ENCODE peak calls at places on chromosome 2, in six cellular contexts. F is anterior cingulate cortex; I is RWPE1; D is GM13977; A is PC-9; R is stimulated activated naive B cell treated with anti-CD40 and anti-IgM and Interleukin-4, amounts not matched to agents 10 μg/mL and 1 μg/mL and 100 μg/mL, for 72 hours. L is an unnamed sample.

GRCh38 chr2:239267411-239267941 is 133.3 kb downstream of the HDAC4 start:
- DNase-seq in F (no peak), I (peak), D (peak), A (no peak), R (peak), L (peak)

GRCh38 chr2:236968101-236968886 is 117.4 kb upstream of the COPS8 start:
- DNase-seq in F (no peak), I (no peak), D (no peak), A (no peak), R (no peak), L (peak)

GRCh38 chr2:170930132-170931109 is 1.4 kb downstream of the GORASP2 start:
- DNase-seq in F (no peak), I (peak), D (peak), A (peak), R (peak), L (peak)

GRCh38 chr2:75424936-75425619 is 135.7 kb downstream of the EVA1A start:
- DNase-seq in F (no peak), I (no peak), D (no peak), A (no peak), R (no peak), L (no peak)

GRCh38 chr2:105697781-105698449 is 46.8 kb upstream of the NCK2 start:
- DNase-seq in F (no peak), I (no peak), D (no peak), A (no peak), R (no peak), L (no peak)

GRCh38 chr2:169933124-169933711 is 106.0 kb downstream of the UBR3 start:
- DNase-seq in F (no peak), I (peak), D (peak), A (no peak), R (no peak), L (no peak)

GRCh38 chr2:239064253-239064652 is 216.4 kb downstream of the TWIST2 start:
- DNase-seq in F (no peak), I (no peak), D (no peak), A (no peak), R (no peak), L (no peak)

GRCh38 chr2:29223851-29224692 is 108.9 kb downstream of the CLIP4 start:
- DNase-seq in F (no peak), I (peak), D (no peak), A (peak), R (no peak), L (no peak)

GRCh38 chr2:71935291-71935848 is 212.3 kb downstream of the CYP26B1 start:
- DNase-seq in F (no peak), I (no peak), D (no peak), A (no peak), R (no peak), L (no peak)

GRCh38 chr2:232026941-232027340 is 65.4 kb downstream of the DIS3L2 start:
- DNase-seq in F (no peak), I (no peak), D (peak), A (no peak), R (no peak), L (peak)

GRCh38 chr2:134657650-134658250 is 61.0 kb downstream of the TMEM163 start:
- DNase-seq in F (no peak), I (no peak), D (no peak), A (peak), R (no peak), L (no peak)

GRCh38 chr2:128303095-128303791 is 15.4 kb downstream of the HS6ST1 start:
- DNase-seq in F (no peak), I (no peak), D (no peak), A (no peak), R (no peak), L (no peak)

GRCh38 chr2:135009339-135009738 is 37.9 kb downstream of the MAP3K19 start:
- DNase-seq in F (no peak), I (no peak), D (no peak), A (no peak), R (no peak), L (no peak)